ENCODE peak calls at places on chromosomes 3 and 15, in five cellular contexts. One of them, this sample, is unnamed.
A peak's percentile ranks its signal among the peaks of the same experiment; 100 is the strongest.

GRCh38 chr3:185646382-185647133 is 60.5 kb downstream of the SENP2 start:
- DNase-seq in astrocyte of the cerebellum: no peak
- DNase-seq in IMR-90: no peak
- DNase-seq in sigmoid colon: peak; percentile 24
- DNase-seq in lower lobe of right lung: no peak
- DNase-seq in this sample: no peak

GRCh38 chr15:25492315-25492714 is 53.5 kb upstream of the UBE3A start:
- DNase-seq in astrocyte of the cerebellum: no peak
- DNase-seq in IMR-90: no peak
- DNase-seq in sigmoid colon: no peak
- DNase-seq in lower lobe of right lung: no peak
- DNase-seq in this sample: no peak

GRCh38 chr15:68383161-68384074 is 48.5 kb downstream of the ITGA11 start:
- DNase-seq in astrocyte of the cerebellum: no peak
- DNase-seq in IMR-90: peak; percentile 31
- DNase-seq in sigmoid colon: peak; percentile 29
- DNase-seq in lower lobe of right lung: no peak
- DNase-seq in this sample: no peak

GRCh38 chr3:179943097-179943880 is 93.4 kb downstream of the PEX5L start:
- DNase-seq in astrocyte of the cerebellum: no peak
- DNase-seq in IMR-90: no peak
- DNase-seq in sigmoid colon: no peak
- DNase-seq in lower lobe of right lung: no peak
- DNase-seq in this sample: no peak

GRCh38 chr3:141123677-141124410 is 72.7 kb downstream of the SPSB4 start:
- DNase-seq in astrocyte of the cerebellum: no peak
- DNase-seq in IMR-90: no peak
- DNase-seq in sigmoid colon: no peak
- DNase-seq in lower lobe of right lung: no peak
- DNase-seq in this sample: no peak

GRCh38 chr3:74375653-74376052 is 238.8 kb downstream of the CNTN3 start:
- DNase-seq in astrocyte of the cerebellum: no peak
- DNase-seq in IMR-90: no peak
- DNase-seq in sigmoid colon: no peak
- DNase-seq in lower lobe of right lung: no peak
- DNase-seq in this sample: no peak

GRCh38 chr3:146177072-146177936 is 16.3 kb upstream of the PLOD2 start:
- DNase-seq in astrocyte of the cerebellum: no peak
- DNase-seq in IMR-90: no peak
- DNase-seq in sigmoid colon: peak; percentile 73
- DNase-seq in lower lobe of right lung: no peak
- DNase-seq in this sample: no peak

GRCh38 chr3:17162116-17162515 is 277.4 kb downstream of the PLCL2 start:
- DNase-seq in astrocyte of the cerebellum: no peak
- DNase-seq in IMR-90: no peak
- DNase-seq in sigmoid colon: no peak
- DNase-seq in lower lobe of right lung: no peak
- DNase-seq in this sample: no peak

GRCh38 chr3:101963902-101964362 is 114.6 kb downstream of the NFKBIZ start:
- DNase-seq in astrocyte of the cerebellum: no peak
- DNase-seq in IMR-90: peak; percentile 78
- DNase-seq in sigmoid colon: no peak
- DNase-seq in lower lobe of right lung: no peak
- DNase-seq in this sample: peak; percentile 52

GRCh38 chr3:125202197-125202596 is 10.4 kb downstream of the SLC12A8 start:
- DNase-seq in astrocyte of the cerebellum: no peak
- DNase-seq in IMR-90: peak; percentile 25
- DNase-seq in sigmoid colon: no peak
- DNase-seq in lower lobe of right lung: no peak
- DNase-seq in this sample: no peak

GRCh38 chr15:38600241-38600640 is 35.6 kb upstream of the RASGRP1 start:
- DNase-seq in astrocyte of the cerebellum: no peak
- DNase-seq in IMR-90: no peak
- DNase-seq in sigmoid colon: no peak
- DNase-seq in lower lobe of right lung: no peak
- DNase-seq in this sample: no peak

GRCh38 chr3:39186692-39187151 is 5.7 kb downstream of the XIRP1 start:
- DNase-seq in astrocyte of the cerebellum: no peak
- DNase-seq in IMR-90: no peak
- DNase-seq in sigmoid colon: no peak
- DNase-seq in lower lobe of right lung: peak; percentile 39
- DNase-seq in this sample: no peak

GRCh38 chr3:129690406-129690805 is 83.9 kb upstream of the PLXND1 start:
- DNase-seq in astrocyte of the cerebellum: peak; percentile 27
- DNase-seq in IMR-90: peak; percentile 79
- DNase-seq in sigmoid colon: no peak
- DNase-seq in lower lobe of right lung: no peak
- DNase-seq in this sample: peak; percentile 1

GRCh38 chr3:22377421-22377820 is 626.4 kb upstream of the ZNF385D start:
- DNase-seq in astrocyte of the cerebellum: peak; percentile 67
- DNase-seq in IMR-90: no peak
- DNase-seq in sigmoid colon: no peak
- DNase-seq in lower lobe of right lung: no peak
- DNase-seq in this sample: peak; percentile 33

GRCh38 chr15:72288796-72289596 is 16.6 kb upstream of the PARP6 start:
- DNase-seq in astrocyte of the cerebellum: no peak
- DNase-seq in IMR-90: no peak
- DNase-seq in sigmoid colon: no peak
- DNase-seq in lower lobe of right lung: no peak
- DNase-seq in this sample: no peak

GRCh38 chr3:39707314-39707909 is 102.0 kb upstream of the MYRIP start:
- DNase-seq in astrocyte of the cerebellum: peak; percentile 22
- DNase-seq in IMR-90: peak; percentile 10
- DNase-seq in sigmoid colon: no peak
- DNase-seq in lower lobe of right lung: no peak
- DNase-seq in this sample: peak; percentile 20

GRCh38 chr3:118102737-118103136 is 931.9 kb downstream of the IGSF11 start:
- DNase-seq in astrocyte of the cerebellum: no peak
- DNase-seq in IMR-90: peak; percentile 11
- DNase-seq in sigmoid colon: no peak
- DNase-seq in lower lobe of right lung: no peak
- DNase-seq in this sample: no peak

GRCh38 chr15:90291679-90292356 is 26.3 kb downstream of the NGRN start:
- DNase-seq in astrocyte of the cerebellum: no peak
- DNase-seq in IMR-90: no peak
- DNase-seq in sigmoid colon: no peak
- DNase-seq in lower lobe of right lung: peak; percentile 54
- DNase-seq in this sample: no peak

GRCh38 chr3:157830865-157831264 is 275.4 kb downstream of the SHOX2 start:
- DNase-seq in astrocyte of the cerebellum: peak; percentile 19
- DNase-seq in IMR-90: no peak
- DNase-seq in sigmoid colon: no peak
- DNase-seq in lower lobe of right lung: no peak
- DNase-seq in this sample: no peak

GRCh38 chr15:60005352-60006202 is 1.5 kb downstream of the FOXB1 start:
- DNase-seq in astrocyte of the cerebellum: no peak
- DNase-seq in IMR-90: no peak
- DNase-seq in sigmoid colon: no peak
- DNase-seq in lower lobe of right lung: peak; percentile 43
- DNase-seq in this sample: no peak

GRCh38 chr3:60609446-60609845 is 641.8 kb downstream of the FHIT start:
- DNase-seq in astrocyte of the cerebellum: no peak
- DNase-seq in IMR-90: no peak
- DNase-seq in sigmoid colon: no peak
- DNase-seq in lower lobe of right lung: no peak
- DNase-seq in this sample: no peak

GRCh38 chr15:100671858-100672543 is 69.6 kb downstream of the ASB7 start:
- DNase-seq in astrocyte of the cerebellum: no peak
- DNase-seq in IMR-90: peak; percentile 53
- DNase-seq in sigmoid colon: no peak
- DNase-seq in lower lobe of right lung: no peak
- DNase-seq in this sample: no peak

GRCh38 chr15:60773893-60774292 is 295.0 kb upstream of the ICE2 start:
- DNase-seq in astrocyte of the cerebellum: no peak
- DNase-seq in IMR-90: peak; percentile 38
- DNase-seq in sigmoid colon: no peak
- DNase-seq in lower lobe of right lung: no peak
- DNase-seq in this sample: no peak

GRCh38 chr15:63402498-63403253 is 21.0 kb upstream of the CA12 start:
- DNase-seq in astrocyte of the cerebellum: no peak
- DNase-seq in IMR-90: peak; percentile 57
- DNase-seq in sigmoid colon: no peak
- DNase-seq in lower lobe of right lung: no peak
- DNase-seq in this sample: no peak

GRCh38 chr3:125146601-125147490 is 65.7 kb downstream of the SLC12A8 start:
- DNase-seq in astrocyte of the cerebellum: no peak
- DNase-seq in IMR-90: no peak
- DNase-seq in sigmoid colon: peak; percentile 67
- DNase-seq in lower lobe of right lung: no peak
- DNase-seq in this sample: no peak

GRCh38 chr3:11662392-11662990 is 18.8 kb upstream of the VGLL4 start:
- DNase-seq in astrocyte of the cerebellum: no peak
- DNase-seq in IMR-90: no peak
- DNase-seq in sigmoid colon: no peak
- DNase-seq in lower lobe of right lung: no peak
- DNase-seq in this sample: no peak

GRCh38 chr3:21654662-21655061 is 96.3 kb downstream of the ZNF385D start:
- DNase-seq in astrocyte of the cerebellum: peak; percentile 49
- DNase-seq in IMR-90: peak; percentile 78
- DNase-seq in sigmoid colon: no peak
- DNase-seq in lower lobe of right lung: no peak
- DNase-seq in this sample: peak; percentile 24

GRCh38 chr3:191499307-191500125 is 38.6 kb downstream of the PYDC2 start:
- DNase-seq in astrocyte of the cerebellum: no peak
- DNase-seq in IMR-90: peak; percentile 16
- DNase-seq in sigmoid colon: peak; percentile 59
- DNase-seq in lower lobe of right lung: no peak
- DNase-seq in this sample: peak; percentile 7

GRCh38 chr15:66472176-66472999 is 25.2 kb downstream of the SNAPC5 start:
- DNase-seq in astrocyte of the cerebellum: no peak
- DNase-seq in IMR-90: peak; percentile 50
- DNase-seq in sigmoid colon: no peak
- DNase-seq in lower lobe of right lung: no peak
- DNase-seq in this sample: no peak

GRCh38 chr15:48442011-48442410 is 110.8 kb downstream of the DUT start:
- DNase-seq in astrocyte of the cerebellum: no peak
- DNase-seq in IMR-90: peak; percentile 24
- DNase-seq in sigmoid colon: no peak
- DNase-seq in lower lobe of right lung: no peak
- DNase-seq in this sample: no peak

GRCh38 chr3:100766069-100766468 is 56.8 kb downstream of the TFG start:
- DNase-seq in astrocyte of the cerebellum: no peak
- DNase-seq in IMR-90: no peak
- DNase-seq in sigmoid colon: no peak
- DNase-seq in lower lobe of right lung: no peak
- DNase-seq in this sample: no peak

GRCh38 chr15:76994001-76994400 is 925 bp upstream of the PSTPIP1 start:
- DNase-seq in astrocyte of the cerebellum: no peak
- DNase-seq in IMR-90: no peak
- DNase-seq in sigmoid colon: peak; percentile 67
- DNase-seq in lower lobe of right lung: peak; percentile 78
- DNase-seq in this sample: no peak

GRCh38 chr3:169453256-169454059 is 210.1 kb downstream of the MECOM start:
- DNase-seq in astrocyte of the cerebellum: no peak
- DNase-seq in IMR-90: no peak
- DNase-seq in sigmoid colon: no peak
- DNase-seq in lower lobe of right lung: no peak
- DNase-seq in this sample: no peak

DNA sequence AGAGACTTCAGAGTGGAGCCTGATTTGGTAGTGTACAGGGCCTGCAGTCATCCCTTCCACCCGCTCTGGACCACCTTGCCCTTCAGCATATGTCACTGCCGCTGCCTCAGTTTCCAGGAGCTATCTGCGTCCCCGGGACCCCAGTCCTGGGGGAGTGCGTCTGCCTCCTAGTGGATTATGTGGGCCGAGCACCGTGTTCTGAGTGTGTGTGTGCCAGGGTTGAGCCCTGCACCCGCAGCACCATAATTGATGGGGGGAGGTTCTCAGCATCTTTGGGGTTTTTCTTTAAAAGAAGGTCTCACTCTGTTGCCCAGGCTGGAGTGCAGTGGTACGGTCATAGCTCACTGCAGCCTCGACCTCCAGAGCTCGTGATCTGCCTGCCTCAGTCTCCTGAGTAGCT is 33.6 kb downstream of the CD276 start:
- DNase-seq in astrocyte of the cerebellum: no peak
- DNase-seq in IMR-90: no peak
- DNase-seq in sigmoid colon: no peak
- DNase-seq in lower lobe of right lung: no peak
- DNase-seq in this sample: no peak
- TF ChIP-seq CTCF in astrocyte of the cerebellum: peak; percentile 25
- TF ChIP-seq CTCF in IMR-90: no peak
- TF ChIP-seq CTCF in sigmoid colon: no peak
- TF ChIP-seq CTCF in lower lobe of right lung: no peak
- TF ChIP-seq CTCF in this sample: no peak

DNA sequence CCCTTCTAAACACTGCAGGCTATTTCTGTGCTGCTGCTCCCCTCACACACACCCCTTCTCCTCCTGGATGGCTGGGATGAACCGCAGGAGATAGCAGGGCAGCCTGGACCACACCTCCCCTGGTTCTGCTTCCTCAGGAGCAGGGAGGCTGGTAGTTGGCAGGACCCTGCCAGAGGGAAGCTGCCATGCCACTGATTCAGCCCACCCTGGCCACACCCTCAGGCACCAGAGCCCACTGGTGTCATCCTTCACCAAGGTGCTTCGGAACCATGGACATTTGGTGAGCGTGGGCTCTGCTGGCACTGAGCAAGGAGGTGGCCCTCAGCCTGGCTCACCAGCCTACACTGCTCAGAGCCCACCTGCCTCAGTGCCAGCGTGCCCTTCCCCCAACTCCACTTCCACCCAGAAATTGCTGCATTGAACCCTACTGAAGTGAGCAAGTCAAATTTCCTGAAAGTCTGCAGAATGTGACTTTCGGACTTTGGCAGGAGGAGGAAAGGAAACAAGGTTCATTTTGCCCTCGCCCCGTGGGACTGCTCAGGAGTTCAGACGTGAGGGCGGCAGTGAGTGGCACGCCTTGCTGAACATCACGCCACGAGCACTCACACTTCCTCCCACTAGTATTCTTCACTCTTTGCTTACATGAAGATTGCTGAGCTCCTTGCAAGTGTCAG is 26.3 kb downstream of the BMF start:
- DNase-seq in astrocyte of the cerebellum: no peak
- DNase-seq in IMR-90: no peak
- DNase-seq in sigmoid colon: no peak
- DNase-seq in lower lobe of right lung: no peak
- DNase-seq in this sample: no peak
- H3K4me3 ChIP-seq in astrocyte of the cerebellum: no peak overlapping the region
- H3K4me3 ChIP-seq in IMR-90: no peak overlapping the region
- H3K4me3 ChIP-seq in sigmoid colon: peak overlapping the region; percentile 34
- H3K4me3 ChIP-seq in lower lobe of right lung: peak overlapping the region; percentile 46
- H3K4me3 ChIP-seq in this sample: no peak overlapping the region

GRCh38 chr3:173045770-173046382 is 95.2 kb downstream of the SPATA16 start:
- DNase-seq in astrocyte of the cerebellum: no peak
- DNase-seq in IMR-90: no peak
- DNase-seq in sigmoid colon: no peak
- DNase-seq in lower lobe of right lung: no peak
- DNase-seq in this sample: no peak
- TF ChIP-seq CTCF in astrocyte of the cerebellum: no peak
- TF ChIP-seq CTCF in IMR-90: peak; percentile 43
- TF ChIP-seq CTCF in sigmoid colon: no peak
- TF ChIP-seq CTCF in lower lobe of right lung: peak; percentile 35
- TF ChIP-seq CTCF in this sample: peak; percentile 21

DNA sequence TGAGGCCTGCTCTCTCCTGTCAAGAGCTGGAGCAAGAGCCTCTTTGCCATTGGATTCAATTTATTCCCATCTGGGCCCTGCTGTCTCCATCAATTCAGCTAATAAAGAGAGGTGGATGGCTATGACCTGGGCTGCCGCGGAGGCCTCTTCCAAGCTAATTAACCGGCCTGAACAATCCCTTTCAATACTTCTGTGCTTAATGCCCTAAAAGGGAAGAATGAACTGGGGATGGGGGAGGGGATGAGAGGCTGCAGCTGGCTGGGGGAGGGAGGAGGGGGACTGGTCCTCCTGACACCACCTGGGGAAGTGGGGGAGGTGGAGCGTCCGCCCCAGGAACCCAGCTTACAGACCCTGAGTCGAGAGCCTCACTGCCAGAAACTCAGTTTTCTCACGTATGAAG is 33.4 kb upstream of the PRR23E start:
- DNase-seq in astrocyte of the cerebellum: no peak
- DNase-seq in IMR-90: no peak
- DNase-seq in sigmoid colon: no peak
- DNase-seq in lower lobe of right lung: no peak
- DNase-seq in this sample: no peak
- H3K4me3 ChIP-seq in astrocyte of the cerebellum: no peak overlapping the region
- H3K4me3 ChIP-seq in IMR-90: no peak overlapping the region
- H3K4me3 ChIP-seq in sigmoid colon: no peak overlapping the region
- H3K4me3 ChIP-seq in lower lobe of right lung: no peak overlapping the region
- H3K4me3 ChIP-seq in this sample: no peak overlapping the region